ENCODE peak calls at places on chromosomes 11 and 22, in four cellular contexts. F is IMR-90, R is heart left ventricle, H is adipocyte. C is an unnamed sample.

GRCh38 chr11:40104941-40105550 is 1354.4 kb downstream of the LRRC4C start:
- DNase-seq in H (no peak), F (no peak), R (no peak), C (no peak)

GRCh38 chr11:10155793-10156490 is 138.1 kb downstream of the SBF2 start:
- DNase-seq in H (no peak), R (no peak), F (no peak), C (no peak)

GRCh38 chr11:29530961-29531360 is 485.9 kb downstream of the KCNA4 start:
- DNase-seq in R (no peak), F (no peak), H (no peak), C (no peak)

GRCh38 chr11:95692526-95693270 is 96.9 kb downstream of the FAM76B start:
- DNase-seq in F (peak; percentile 55), H (peak; percentile 69), R (no peak), C (peak; percentile 71)

GRCh38 chr11:91459840-91460239 is 764.8 kb upstream of the FAT3 start:
- DNase-seq in R (no peak), F (no peak), H (no peak), C (no peak)

GRCh38 chr11:133732109-133732508 is 113.2 kb downstream of the SPATA19 start:
- DNase-seq in F (no peak), R (no peak), H (no peak), C (no peak)

GRCh38 chr11:114257621-114258558 is 38.3 kb upstream of the NNMT start:
- DNase-seq in F (no peak), H (peak; percentile 59), R (peak; percentile 76), C (peak; percentile 66)

GRCh38 chr11:61747389-61748285 is 4.8 kb upstream of the MYRF start:
- DNase-seq in F (peak; percentile 59), R (peak; percentile 89), H (peak; percentile 75), C (peak; percentile 58)

GRCh38 chr22:22099833-22100812 is 117.5 kb upstream of the TOP3B start:
- DNase-seq in F (peak; percentile 32), H (no peak), R (no peak), C (peak; percentile 9)

GRCh38 chr11:34379539-34379938 is 21.7 kb upstream of the ABTB2 start:
- DNase-seq in F (no peak), H (no peak), R (no peak), C (no peak)

GRCh38 chr11:87030458-87031054 is 7.2 kb upstream of the TMEM135 start:
- DNase-seq in F (peak; percentile 18), R (no peak), H (no peak), C (peak; percentile 49)

GRCh38 chr11:2813968-2814367 is 71.6 kb downstream of the CDKN1C start:
- DNase-seq in F (no peak), H (no peak), R (no peak), C (no peak)

GRCh38 chr11:2810401-2811205 is 75.0 kb downstream of the CDKN1C start:
- DNase-seq in F (no peak), R (peak; percentile 58), H (no peak), C (no peak)

GRCh38 chr11:2813141-2813908 is 72.2 kb downstream of the CDKN1C start:
- DNase-seq in H (peak; percentile 29), R (peak; percentile 44), F (peak; percentile 90), C (peak; percentile 74)

GRCh38 chr11:2811206-2812091 is 74.1 kb downstream of the CDKN1C start:
- DNase-seq in H (no peak), F (no peak), R (peak; percentile 64), C (no peak)

DNA sequence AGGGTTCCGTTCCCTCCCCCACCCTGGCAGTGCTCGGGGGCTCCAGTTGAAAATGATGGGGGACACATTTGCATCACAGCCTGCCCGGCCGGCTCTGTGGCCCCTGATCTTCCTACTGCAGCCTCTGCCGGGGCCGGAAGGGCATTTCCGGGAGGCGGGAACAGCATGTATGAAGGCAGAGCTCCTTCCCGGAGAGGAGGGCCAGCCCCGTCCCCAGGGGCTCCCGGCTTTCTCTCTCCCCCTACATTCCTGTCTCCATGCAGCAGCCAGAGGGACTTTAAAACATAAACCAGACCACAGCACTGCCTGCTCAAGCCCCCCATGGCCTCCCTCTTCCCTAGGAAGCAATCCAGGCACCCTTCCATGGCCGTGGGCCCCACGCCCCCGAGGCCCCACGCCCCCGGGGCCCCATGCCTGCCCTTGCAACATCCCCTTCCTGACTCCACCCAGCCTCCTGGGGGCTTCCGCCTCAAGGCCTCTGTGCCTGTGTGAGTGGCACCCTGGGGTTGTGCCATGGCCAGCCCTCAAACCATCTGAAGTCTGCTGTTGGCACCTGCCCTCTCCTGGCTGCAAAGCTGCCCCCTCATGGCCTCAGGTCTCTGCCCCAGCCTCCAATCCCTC is 73.1 kb downstream of the CDKN1C start:
- DNase-seq in H (peak; percentile 61), R (peak; percentile 82), F (no peak), C (peak; percentile 49)
- H3K4me3 ChIP-seq in H (peak overlapping the region; percentile 68), R (peak overlapping the region; percentile 10), F (no peak overlapping the region), C (no peak overlapping the region)

GRCh38 chr11:20159680-20160381 is 444 bp downstream of the DBX1 start:
- DNase-seq in R (no peak), H (no peak), F (no peak), C (no peak)
- H3K4me3 ChIP-seq in R (no peak overlapping the region), H (no peak overlapping the region), F (no peak overlapping the region), C (no peak overlapping the region)

DNA sequence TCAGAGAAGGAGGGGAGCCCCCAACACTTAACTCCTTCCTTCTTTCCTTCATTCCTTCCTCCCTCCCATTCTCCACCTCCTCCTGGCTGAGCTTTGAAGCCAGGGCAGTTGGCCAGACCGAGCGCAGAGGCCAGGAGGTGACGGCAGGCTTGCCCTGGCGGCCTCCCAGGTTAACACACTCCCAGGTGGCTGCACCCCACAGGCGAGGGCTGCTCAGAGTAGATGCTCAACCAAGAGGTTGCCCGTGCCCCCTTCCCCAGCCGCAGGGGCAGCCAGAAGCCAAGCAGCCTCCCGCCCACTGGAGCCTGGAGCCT is 6.3 kb upstream of the CDKN1C start:
- DNase-seq in H (no peak), R (peak; percentile 83), F (peak; percentile 30), C (no peak)
- H3K4me3 ChIP-seq in H (peak overlapping the region; percentile 43), R (peak overlapping the region; percentile 66), F (no peak overlapping the region), C (no peak overlapping the region)

GRCh38 chr22:25420471-25420924 is 144.0 kb upstream of the GRK3 start:
- DNase-seq in H (no peak), F (no peak), R (no peak), C (no peak)

GRCh38 chr22:25417792-25418191 is 146.7 kb upstream of the GRK3 start:
- DNase-seq in F (no peak), R (no peak), H (no peak), C (no peak)

GRCh38 chr22:25419247-25420113 is 145.0 kb upstream of the GRK3 start:
- DNase-seq in H (peak; percentile 41), F (peak; percentile 47), R (no peak), C (no peak)

DNA sequence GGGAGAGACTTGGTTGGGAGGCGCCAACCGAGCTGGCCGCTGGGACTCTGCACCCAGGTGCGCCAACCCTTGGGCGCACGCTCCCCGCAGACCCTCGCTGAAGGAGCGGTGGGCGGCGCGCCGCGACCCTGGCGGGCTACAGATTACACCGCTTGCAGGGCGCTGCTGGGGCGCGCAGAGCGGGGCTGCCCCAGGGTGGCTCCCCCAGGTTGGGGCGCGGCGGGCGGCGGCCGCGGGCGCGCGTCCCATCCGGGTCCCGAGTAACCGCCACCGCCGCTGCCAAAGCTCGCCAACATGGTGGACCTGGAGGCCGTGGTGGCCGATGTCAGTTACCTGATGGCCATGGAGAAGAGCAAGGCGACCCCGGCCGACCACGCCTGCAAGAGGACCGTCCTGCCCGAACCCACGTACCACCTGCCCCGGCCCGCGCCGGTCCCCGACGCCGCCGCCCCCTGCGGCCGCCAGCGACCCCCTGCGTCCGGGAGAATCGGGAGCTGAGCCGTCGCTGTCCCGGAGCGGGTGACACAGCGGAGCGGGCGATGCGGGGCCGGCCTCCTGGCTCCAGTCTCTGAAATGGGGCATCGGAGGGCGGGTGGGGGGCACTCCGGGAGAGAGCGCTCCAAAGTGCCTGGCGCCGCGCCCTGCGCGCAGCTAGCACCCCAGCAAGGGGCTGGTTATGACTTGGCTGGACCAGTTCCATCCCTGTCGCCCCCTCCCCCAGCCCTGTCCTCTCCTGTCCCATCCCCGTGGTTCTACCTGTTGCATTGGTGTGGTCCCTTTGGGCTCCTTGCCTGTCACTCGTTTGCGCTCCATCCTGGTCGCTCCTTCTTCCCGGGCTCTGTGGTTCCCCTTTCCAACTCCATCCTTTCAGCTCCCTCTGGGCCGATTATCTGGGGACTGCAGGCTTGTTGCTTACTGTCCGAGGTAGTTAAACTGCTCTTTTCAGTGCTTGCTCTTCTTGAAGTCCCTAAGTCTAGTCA is 143.3 kb upstream of the GRK3 start:
- DNase-seq in H (no peak), R (peak; percentile 70), F (no peak), C (no peak)
- H3K4me3 ChIP-seq in H (peak overlapping the region; percentile 46), R (peak overlapping the region; percentile 46), F (no peak overlapping the region), C (no peak overlapping the region)

GRCh38 chr11:64864473-64865285 is 13.7 kb downstream of the EHD1 start:
- DNase-seq in R (peak; percentile 86), H (peak; percentile 94), F (peak; percentile 97), C (peak; percentile 94)
- H3K4me3 ChIP-seq in R (peak overlapping the region; percentile 40), H (peak overlapping the region; percentile 53), F (no peak overlapping the region), C (no peak overlapping the region)

DNA sequence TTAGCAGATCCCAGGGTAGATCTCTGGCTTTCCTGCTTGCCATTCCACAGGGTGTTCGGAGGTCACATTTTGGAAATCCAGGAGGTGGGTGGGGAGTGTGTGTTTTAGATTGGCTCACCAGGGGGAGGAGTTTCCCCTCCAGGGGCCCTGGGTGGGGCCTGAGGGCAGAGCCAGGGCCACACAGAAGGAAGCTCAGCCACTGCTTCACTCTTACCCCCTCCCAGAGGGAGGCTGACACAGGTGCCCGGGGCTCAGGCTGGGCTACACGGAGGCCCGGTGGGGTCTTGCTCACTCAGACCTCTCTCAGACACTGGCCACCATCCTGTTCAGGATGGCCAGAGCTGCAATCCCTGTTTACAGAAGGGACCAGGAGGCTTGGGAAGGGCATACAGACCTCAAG is 2.5 kb downstream of the WNT7B start:
- DNase-seq in F (no peak), H (no peak), R (no peak), C (no peak)
- H3K4me3 ChIP-seq in F (no peak overlapping the region), H (no peak overlapping the region), R (no peak overlapping the region), C (no peak overlapping the region)

DNA sequence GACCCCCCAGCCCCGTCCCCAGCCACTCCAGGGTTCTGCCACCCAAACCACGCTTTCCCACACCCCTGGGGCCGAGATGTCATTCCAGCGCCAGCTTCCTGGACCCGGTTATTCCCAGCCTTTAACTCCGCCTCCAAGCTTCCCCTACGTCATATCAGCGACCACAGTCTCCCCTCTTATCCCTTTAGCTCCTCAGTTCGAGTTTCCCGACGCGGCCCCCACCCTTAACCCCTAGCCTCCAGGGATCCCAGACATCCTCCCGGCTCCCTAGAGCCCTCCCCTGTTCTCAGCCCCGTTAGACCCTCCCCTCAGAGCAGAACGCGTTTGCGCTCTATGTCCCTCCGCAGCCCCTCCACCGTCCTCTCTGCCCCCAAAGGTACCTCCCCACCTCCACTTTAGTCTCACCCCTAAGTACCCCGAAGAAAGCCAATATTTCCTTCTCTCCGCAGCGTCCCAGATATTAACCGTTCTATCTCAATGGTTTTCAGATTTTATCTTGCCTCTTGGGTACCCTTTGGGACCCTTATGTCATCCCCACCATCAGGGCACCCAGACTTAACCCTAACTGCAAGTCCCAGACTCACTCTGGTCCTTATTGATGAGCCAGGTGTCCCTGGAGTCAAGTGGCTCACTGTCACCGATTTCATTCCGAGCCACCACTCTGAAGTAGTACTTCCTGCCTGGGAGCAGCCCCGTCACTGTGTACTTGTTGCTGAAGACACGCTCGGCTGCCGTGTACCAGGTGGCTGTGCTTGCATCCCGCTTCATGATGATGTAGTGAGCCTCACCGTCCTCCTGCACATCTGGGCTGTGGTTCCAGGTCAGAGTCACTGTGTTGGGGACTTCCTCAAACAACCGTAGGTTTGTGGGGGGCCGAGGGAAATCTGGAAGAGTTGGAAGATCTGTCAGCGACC is 8.0 kb downstream of the TMEM86A start:
- DNase-seq in R (no peak), H (peak; percentile 28), F (no peak), C (peak; percentile 36)
- H3K4me3 ChIP-seq in R (peak overlapping the region; percentile 65), H (peak overlapping the region; percentile 75), F (peak overlapping the region; percentile 52), C (peak overlapping the region; percentile 53)

C was measured in fibroblast of villous mesenchyme.